ENCODE peak calls at places on chromosomes 12 and 14, in four cellular contexts. K is adipocyte, Z is left ventricle myocardium inferior, H is cardiac muscle cell. V is an unnamed sample.

GRCh38 chr12:114902665-114903393 is 218.9 kb upstream of the TBX3 start:
- DNase-seq in K (peak), H (peak), Z (no peak), V (peak)

GRCh38 chr14:43166163-43166562 is 1340.9 kb downstream of the FSCB start:
- DNase-seq in H (no peak), K (no peak), Z (no peak), V (no peak)

GRCh38 chr14:103064978-103065377 is 7.6 kb upstream of the CDC42BPB start:
- DNase-seq in Z (no peak), H (no peak), K (no peak), V (no peak)

GRCh38 chr12:112275211-112275610 is 107.0 kb downstream of the HECTD4 start:
- DNase-seq in K (no peak), Z (no peak), H (no peak), V (no peak)

GRCh38 chr12:84772281-84772680 is 140.3 kb downstream of the SLC6A15 start:
- DNase-seq in K (peak), Z (no peak), H (no peak), V (peak)

GRCh38 chr12:127548123-127548553 is 718.8 kb upstream of the TMEM132C start:
- DNase-seq in Z (no peak), H (no peak), K (peak), V (peak)

GRCh38 chr12:93025145-93026103 is 96.3 kb upstream of the EEA1 start:
- DNase-seq in Z (no peak), H (peak), K (peak), V (peak)

GRCh38 chr14:73913256-73913655 is 26.6 kb downstream of the ZNF410 start:
- DNase-seq in Z (no peak), H (peak), K (peak), V (no peak)

GRCh38 chr14:102927346-102927877 is 4.9 kb downstream of the AMN start:
- DNase-seq in K (no peak), H (no peak), Z (no peak), V (no peak)

GRCh38 chr14:29156096-29156495 is 389.5 kb downstream of the FOXG1 start:
- DNase-seq in K (no peak), H (no peak), Z (no peak), V (no peak)
- H3K4me3 ChIP-seq in K (no peak), H (no peak), Z (no peak), V (no peak)

GRCh38 chr12:52189376-52190174 is 2.2 kb downstream of the KRT80 start:
- DNase-seq in K (peak), H (peak), Z (no peak), V (peak)

GRCh38 chr12:52190860-52191729 is 719 bp downstream of the KRT80 start:
- DNase-seq in Z (no peak), H (no peak), K (no peak), V (no peak)

GRCh38 chr12:52193991-52194390 is 2.2 kb upstream of the KRT80 start:
- DNase-seq in H (peak), Z (no peak), K (peak), V (no peak)

GRCh38 chr12:52195065-52195730 is 3.4 kb upstream of the KRT80 start:
- DNase-seq in Z (no peak), H (peak), K (no peak), V (no peak)

GRCh38 chr12:52191841-52192791 is at the start of gene KRT80:
- DNase-seq in K (peak), Z (peak), H (peak), V (peak)
- H3K4me3 ChIP-seq in K (no peak), Z (no peak), H (no peak), V (no peak)

DNA sequence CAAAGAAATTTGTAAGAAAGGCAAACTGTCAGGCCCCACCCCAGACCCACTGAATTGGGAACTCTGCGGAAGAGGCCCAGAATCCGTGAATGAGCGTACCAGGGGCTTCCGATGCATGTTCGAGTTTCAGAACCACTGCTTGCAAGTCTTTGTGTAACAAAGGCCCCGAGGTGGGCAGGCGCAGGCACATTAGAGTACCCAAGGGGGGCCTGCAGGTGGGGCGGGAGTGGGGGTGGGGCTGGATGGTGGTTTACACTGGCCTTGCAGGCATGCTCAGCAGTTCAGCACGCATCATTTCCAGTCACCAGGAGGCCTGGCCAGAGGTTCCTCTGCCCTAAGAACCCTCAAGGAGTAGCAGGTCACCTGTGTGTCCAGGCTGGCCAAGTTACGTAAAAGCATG is 33.1 kb upstream of the IRF2BPL start:
- DNase-seq in H (no peak), Z (no peak), K (no peak), V (no peak)
- H3K4me3 ChIP-seq in H (no peak), Z (no peak), K (no peak), V (no peak)

DNA sequence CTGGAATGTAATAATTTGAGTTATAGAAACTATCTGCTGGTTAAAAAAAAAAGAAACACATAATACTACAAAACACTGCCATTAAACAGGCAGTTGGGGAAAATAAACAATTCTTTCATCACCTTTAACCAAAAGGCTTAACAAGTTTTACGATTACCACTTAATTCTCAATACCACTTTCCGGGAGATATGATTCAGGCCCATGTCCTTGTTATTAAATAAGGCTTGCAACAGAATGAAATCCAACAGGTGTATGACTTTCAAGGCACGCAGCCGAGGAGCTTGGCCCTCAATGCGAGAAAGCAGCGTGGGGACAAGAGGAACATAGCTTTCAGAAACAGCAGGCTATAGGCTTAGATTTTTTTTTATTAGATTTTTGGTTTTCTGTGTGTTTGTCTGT is 5.6 kb upstream of the GLRX5 start:
- DNase-seq in K (no peak), H (no peak), Z (no peak), V (no peak)
- H3K4me3 ChIP-seq in K (no peak), H (no peak), Z (no peak), V (no peak)

DNA sequence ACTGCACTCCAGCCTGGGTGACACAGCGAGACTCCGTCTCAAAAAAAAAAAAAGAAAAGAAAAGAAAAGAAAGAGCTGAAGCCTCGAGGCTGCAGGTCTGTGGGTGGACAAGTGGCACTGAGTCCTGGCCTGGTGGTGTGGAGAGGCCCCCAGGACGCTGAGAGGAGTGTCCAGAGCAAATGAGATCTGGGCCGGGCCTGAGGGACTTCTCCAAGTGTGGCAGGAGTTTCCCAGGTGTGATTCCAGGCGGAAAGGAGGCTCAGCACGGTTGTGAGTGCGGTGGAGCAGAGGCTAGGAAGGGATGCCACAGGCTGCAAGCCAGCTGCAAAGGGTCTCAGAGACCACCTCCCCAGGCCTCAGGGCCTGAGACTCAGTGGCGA is 11.9 kb downstream of the TTC7B start:
- DNase-seq in H (no peak), Z (no peak), K (no peak), V (no peak)
- H3K4me3 ChIP-seq in H (no peak), Z (no peak), K (no peak), V (no peak)

GRCh38 chr12:48184549-48184922 is 1.1 kb downstream of the CCDC184 start:
- DNase-seq in K (no peak), H (no peak), Z (no peak), V (no peak)
- H3K4me3 ChIP-seq in K (no peak), H (no peak), Z (peak), V (no peak)

DNA sequence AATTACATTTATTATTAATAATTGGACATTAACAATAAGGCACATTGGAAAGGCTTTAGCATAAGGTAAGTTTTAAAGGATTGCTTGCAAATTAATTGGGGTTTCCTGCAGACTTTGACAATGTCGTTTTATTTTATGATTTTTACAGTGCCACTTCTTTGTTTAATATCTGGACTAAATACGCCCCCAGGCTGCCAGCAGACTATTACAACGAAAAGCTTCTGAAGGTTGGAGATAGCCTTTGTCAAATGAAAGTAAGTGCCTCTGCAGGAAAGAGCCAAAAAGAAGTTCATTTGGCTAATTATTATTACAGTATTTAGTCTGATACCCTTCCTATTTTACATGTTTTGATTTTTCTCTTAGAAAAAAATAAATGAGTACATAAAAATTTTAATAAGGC is 11.3 kb downstream of the CFAP54 start:
- DNase-seq in K (peak), Z (no peak), H (peak), V (peak)
- H3K4me3 ChIP-seq in K (no peak), Z (no peak), H (no peak), V (no peak)

DNA sequence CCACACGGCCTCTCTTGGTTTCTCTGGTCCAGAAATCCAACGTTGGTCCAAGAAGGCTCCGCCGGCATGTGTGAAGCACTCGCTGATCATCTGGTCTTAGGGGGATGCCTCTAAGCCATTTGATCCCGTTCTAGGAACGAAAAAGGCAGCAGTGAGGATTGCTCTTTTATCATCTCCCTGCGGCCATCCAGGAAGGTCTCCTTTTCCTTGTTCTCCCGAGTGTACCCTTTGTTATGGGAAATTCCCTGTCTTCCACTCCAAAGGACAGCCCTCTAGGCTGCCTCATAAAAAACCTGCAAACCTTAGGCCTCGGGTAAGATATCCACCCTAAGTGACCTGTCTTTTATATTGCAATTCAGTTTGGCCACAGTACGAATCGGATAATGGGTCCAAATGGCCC is 85.8 kb downstream of the TMTC3 start:
- DNase-seq in H (no peak), Z (no peak), K (no peak), V (no peak)
- H3K4me3 ChIP-seq in H (no peak), Z (no peak), K (no peak), V (no peak)

DNA sequence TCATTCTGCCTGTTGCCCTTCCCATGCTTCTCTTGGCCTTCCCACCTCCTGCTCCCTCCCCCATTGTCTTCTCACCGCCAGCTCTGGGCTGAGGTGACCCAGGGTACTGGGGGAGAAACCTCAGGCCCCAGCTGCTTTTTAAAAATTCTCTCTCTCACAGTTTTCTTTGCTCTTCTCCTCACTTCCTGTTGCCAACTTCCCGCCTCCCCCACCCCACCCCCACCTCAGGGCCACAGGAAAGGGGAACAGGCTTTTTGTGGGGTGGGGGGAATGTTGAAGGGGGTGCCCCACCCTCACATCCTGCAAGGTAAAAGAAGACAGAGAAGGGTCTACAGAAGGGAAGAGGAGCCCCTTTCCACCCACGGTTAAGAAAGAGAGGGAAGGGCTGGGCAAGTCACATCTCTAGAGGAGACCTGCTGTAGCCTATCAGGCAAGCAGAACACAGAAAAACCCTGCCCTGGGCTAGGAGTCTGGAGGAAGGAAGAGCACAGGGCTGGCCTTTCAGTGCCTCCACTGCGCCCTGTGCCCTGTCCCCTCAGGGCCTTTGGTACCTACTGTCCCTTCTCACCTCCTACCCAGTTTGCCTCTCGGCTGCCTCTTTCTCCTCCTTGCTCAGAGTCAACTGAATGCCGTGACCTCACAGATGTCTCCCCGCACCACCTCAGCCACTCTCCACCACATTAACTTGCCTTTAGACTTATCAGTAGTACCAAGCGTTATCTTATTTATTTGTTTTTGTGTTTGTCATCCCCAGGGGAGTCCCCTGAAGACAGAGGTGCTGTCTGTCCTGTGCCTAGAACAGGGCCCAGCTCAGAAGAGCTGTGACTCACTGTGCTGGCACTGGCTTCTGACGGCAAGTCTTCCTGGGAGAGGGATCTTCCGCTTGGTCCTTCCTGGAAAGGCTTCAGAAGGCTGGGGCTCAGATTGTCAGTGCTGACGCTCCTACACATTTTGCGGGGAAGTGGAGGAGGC is 1.7 kb downstream of the ARHGAP9 start:
- DNase-seq in K (no peak), Z (no peak), H (peak), V (no peak)
- H3K4me3 ChIP-seq in K (no peak), Z (peak), H (no peak), V (no peak)

DNA sequence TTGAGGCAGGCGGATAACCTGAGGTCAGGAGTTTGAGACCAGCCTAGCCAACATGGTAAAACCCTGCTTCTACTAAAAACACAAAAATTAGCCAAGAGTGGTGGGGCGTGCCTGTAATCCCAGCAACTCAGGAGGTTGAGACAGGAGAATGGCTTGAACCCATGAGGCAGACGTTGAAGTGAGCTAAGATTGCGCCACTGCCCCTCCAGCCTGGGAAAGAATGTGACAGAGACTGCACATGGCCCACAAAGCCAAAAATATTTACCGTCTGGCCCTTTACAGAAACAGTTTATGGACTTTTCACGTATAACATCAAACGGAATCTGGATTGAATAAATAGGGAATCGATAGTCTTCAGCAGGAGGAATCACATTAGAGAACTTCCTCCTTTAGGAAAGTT is 3.5 kb downstream of the RSRC2 start:
- DNase-seq in Z (no peak), H (peak), K (peak), V (peak)
- H3K4me3 ChIP-seq in Z (peak), H (no peak), K (peak), V (peak)

V was measured in AG10803.